ENCODE peak calls at places on chromosomes 11 and 22, in six cellular contexts. R, F, O, L, K and Q are unnamed samples.
A peak's percentile ranks its signal among the peaks of the same experiment; 100 is the strongest.

GRCh38 chr11:130042093-130042591 is 27.6 kb upstream of the APLP2 start:
- DNase-seq in R (no peak), F (no peak), O (no peak), L (no peak), K (no peak), Q (peak; percentile 89)

GRCh38 chr11:65588199-65589054 is 7.2 kb downstream of the KCNK7 start:
- DNase-seq in R (peak; percentile 72), F (peak; percentile 62), O (peak; percentile 91), L (peak; percentile 80), K (no peak), Q (peak; percentile 43)

GRCh38 chr11:9825895-9826294 is 162.0 kb downstream of the SWAP70 start:
- DNase-seq in R (no peak), F (no peak), O (no peak), L (no peak), K (no peak), Q (no peak)

GRCh38 chr22:28780296-28780695 is 7.8 kb downstream of the CCDC117 start:
- DNase-seq in R (no peak), F (no peak), O (no peak), L (no peak), K (no peak), Q (no peak)

GRCh38 chr11:114196994-114197702 is 99.1 kb upstream of the NNMT start:
- DNase-seq in R (no peak), F (no peak), O (no peak), L (no peak), K (no peak), Q (peak; percentile 11)

GRCh38 chr11:17734418-17734911 is at the start of gene KCNC1:
- DNase-seq in R (peak; percentile 26), F (no peak), O (peak; percentile 70), L (no peak), K (no peak), Q (peak; percentile 6)

GRCh38 chr11:128506384-128506783 is 81.0 kb downstream of the ETS1 start:
- DNase-seq in R (no peak), F (no peak), O (no peak), L (no peak), K (no peak), Q (no peak)

GRCh38 chr11:94049351-94049750 is 28.2 kb downstream of the HEPHL1 start:
- DNase-seq in R (no peak), F (no peak), O (no peak), L (no peak), K (no peak), Q (no peak)

GRCh38 chr11:78179459-78180071 is 8.9 kb downstream of the KCTD21 start:
- DNase-seq in R (no peak), F (no peak), O (no peak), L (no peak), K (no peak), Q (no peak)

GRCh38 chr11:8192896-8193209 is 24.0 kb upstream of the RIC3 start:
- DNase-seq in R (no peak), F (no peak), O (no peak), L (no peak), K (no peak), Q (no peak)

GRCh38 chr11:87125257-87125656 is 87.5 kb downstream of the TMEM135 start:
- DNase-seq in R (no peak), F (no peak), O (no peak), L (no peak), K (no peak), Q (peak; percentile 37)

GRCh38 chr11:111373590-111373989 is 5.5 kb downstream of the POU2AF1 start:
- DNase-seq in R (no peak), F (no peak), O (no peak), L (no peak), K (no peak), Q (no peak)

GRCh38 chr11:3866206-3866605 is 10.7 kb downstream of the STIM1 start:
- DNase-seq in R (no peak), F (no peak), O (peak; percentile 59), L (peak; percentile 29), K (peak; percentile 66), Q (no peak)

GRCh38 chr11:99422581-99423434 is 402.1 kb downstream of the CNTN5 start:
- DNase-seq in R (no peak), F (no peak), O (no peak), L (no peak), K (no peak), Q (no peak)

GRCh38 chr22:42994917-42995562 is 19.9 kb downstream of the PACSIN2 start:
- DNase-seq in R (peak; percentile 79), F (peak; percentile 76), O (peak; percentile 56), L (peak; percentile 79), K (peak; percentile 83), Q (peak; percentile 96)
- H3K4me3 ChIP-seq in R (no peak overlapping the region), F (peak overlapping the region; percentile 12), O (peak overlapping the region; percentile 29), L (peak overlapping the region; percentile 29), K (no peak overlapping the region), Q (peak overlapping the region; percentile 60)

GRCh38 chr11:115503083-115503885 is 931 bp downstream of the CADM1 start:
- DNase-seq in R (peak; percentile 55), F (peak; percentile 67), O (peak; percentile 83), L (peak; percentile 69), K (peak; percentile 73), Q (no peak)
- TF ChIP-seq CTCF in R (peak; percentile 29), F (no peak), O (peak; percentile 45), L (no peak), K (peak; percentile 31), Q (no peak)

GRCh38 chr22:39520874-39521857 is 804 bp downstream of the ATF4 start:
- DNase-seq in R (peak; percentile 75), F (peak; percentile 84), O (peak; percentile 93), L (peak; percentile 77), K (peak; percentile 86), Q (peak; percentile 72)
- H3K4me3 ChIP-seq in R (peak overlapping the region; percentile 99), F (peak overlapping the region; percentile 83), O (peak overlapping the region; percentile 100), L (peak overlapping the region; percentile 99), K (peak overlapping the region; percentile 97), Q (peak overlapping the region; percentile 90)

GRCh38 chr22:29997516-29997915 is 82.7 kb upstream of the HORMAD2 start:
- DNase-seq in R (no peak), F (no peak), O (no peak), L (no peak), K (no peak), Q (no peak)

GRCh38 chr22:29994941-29995340 is 85.3 kb upstream of the HORMAD2 start:
- DNase-seq in R (no peak), F (peak; percentile 43), O (no peak), L (no peak), K (no peak), Q (peak; percentile 25)

GRCh38 chr22:30001459-30001858 is 78.8 kb upstream of the HORMAD2 start:
- DNase-seq in R (no peak), F (peak; percentile 52), O (no peak), L (no peak), K (no peak), Q (no peak)

GRCh38 chr22:30000566-30000965 is 79.7 kb upstream of the HORMAD2 start:
- DNase-seq in R (no peak), F (no peak), O (no peak), L (no peak), K (no peak), Q (peak; percentile 11)

DNA sequence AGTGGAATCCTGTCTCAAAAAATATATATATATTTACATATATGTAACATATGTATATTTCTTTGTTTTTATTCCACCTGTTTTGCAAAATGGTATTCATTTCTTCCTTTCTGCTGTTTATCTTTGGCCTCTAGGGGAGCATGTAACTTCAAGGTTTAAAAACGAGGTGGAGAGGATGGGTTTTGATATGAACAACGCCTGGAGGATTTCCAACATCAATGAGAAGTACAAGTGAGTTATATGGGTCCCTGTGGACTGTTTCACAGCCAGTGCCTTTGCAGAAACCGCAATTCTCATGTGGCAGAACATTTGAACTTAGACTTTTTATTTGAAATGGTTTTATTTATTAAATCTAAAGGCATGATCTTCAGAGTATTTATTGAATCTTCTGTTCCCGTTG is 81.6 kb upstream of the HORMAD2 start:
- DNase-seq in R (no peak), F (no peak), O (no peak), L (no peak), K (no peak), Q (peak; percentile 40)
- TF ChIP-seq CTCF in R (no peak), F (no peak), O (no peak), L (no peak), K (no peak), Q (peak; percentile 55)

DNA sequence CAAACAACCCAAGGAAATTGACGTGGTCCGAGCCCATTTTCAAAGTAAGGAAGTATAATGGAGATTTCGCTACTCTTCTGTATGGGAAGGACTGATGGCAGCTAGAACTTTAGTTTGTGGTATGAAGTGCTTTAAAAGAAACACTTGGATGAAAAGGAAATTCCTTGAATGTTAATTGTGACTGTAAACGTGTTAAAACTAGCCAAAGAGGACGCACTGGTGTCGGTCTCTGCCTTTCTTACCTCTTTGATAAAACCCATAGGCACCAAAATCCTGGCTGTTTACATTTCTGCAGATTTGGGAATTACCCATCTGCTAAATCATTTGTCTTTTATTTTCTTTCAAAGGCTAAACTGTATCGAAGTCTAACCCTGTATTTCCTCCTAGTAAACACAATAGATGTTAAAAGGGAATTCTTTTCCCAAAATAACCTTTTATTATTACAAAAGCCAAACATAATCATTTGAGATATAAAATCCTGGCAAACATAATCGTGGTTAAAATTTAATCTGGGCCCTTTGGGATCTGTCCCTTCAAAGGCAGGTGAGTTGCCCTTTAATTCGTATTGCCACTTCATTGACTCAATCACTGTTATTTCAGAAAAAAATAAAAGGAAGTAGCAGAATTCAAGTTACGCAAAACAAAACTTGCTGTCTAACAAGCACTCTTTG is 2.4 kb downstream of the RASSF10 start:
- DNase-seq in R (no peak), F (no peak), O (no peak), L (no peak), K (no peak), Q (no peak)
- H3K4me3 ChIP-seq in R (no peak overlapping the region), F (no peak overlapping the region), O (peak overlapping the region; percentile 32), L (peak overlapping the region; percentile 64), K (no peak overlapping the region), Q (no peak overlapping the region)